ENCODE peak calls at places on chromosomes 7 and 10, in ten cellular contexts. B is Caco-2, G is AG04450, E is lower lobe of right lung, K is ovary, Q is B cell, M is cardiac muscle cell, O is osteocyte, V is Calu3, S is AG04449. A is an unnamed sample.

GRCh38 chr10:44180321-44181154 is 204.4 kb downstream of the CXCL12 start:
- DNase-seq in B (no peak), Q (no peak), V (no peak), O (no peak), G (peak; percentile 90), S (peak; percentile 73), M (no peak), E (no peak), K (no peak), A (no peak)

GRCh38 chr10:14952851-14953451 is 945 bp downstream of the DCLRE1C start:
- DNase-seq in G (no peak), V (no peak), O (no peak), B (peak; percentile 24), Q (no peak), K (no peak), E (no peak), S (no peak), M (no peak), A (no peak)

GRCh38 chr7:74026406-74027123 is 1.4 kb upstream of the ELN start:
- DNase-seq in K (peak; percentile 90), E (peak; percentile 80), Q (peak; percentile 68), V (peak; percentile 70), B (peak; percentile 78), S (no peak), O (peak; percentile 93), G (no peak), M (peak; percentile 70), A (peak; percentile 89)

GRCh38 chr10:71268247-71268691 is 50.8 kb upstream of the SLC29A3 start:
- DNase-seq in B (peak; percentile 70), M (peak; percentile 68), S (no peak), G (no peak), K (no peak), V (peak; percentile 28), E (no peak), O (no peak), Q (no peak), A (no peak)

GRCh38 chr7:50212666-50213621 is 91.6 kb upstream of the IKZF1 start:
- DNase-seq in B (no peak), S (no peak), V (no peak), G (no peak), O (no peak), E (no peak), K (no peak), Q (peak; percentile 52), M (no peak), A (peak; percentile 57)

GRCh38 chr10:128058746-128059125 is 67.5 kb downstream of the MKI67 start:
- DNase-seq in M (no peak), B (no peak), O (no peak), Q (no peak), V (no peak), K (no peak), G (no peak), S (no peak), E (no peak), A (no peak)

GRCh38 chr10:51892965-51893658 is 193.7 kb upstream of the CSTF2T start:
- DNase-seq in V (peak; percentile 24), M (peak; percentile 6), O (no peak), S (no peak), K (peak; percentile 29), Q (no peak), G (no peak), E (no peak), B (peak; percentile 35), A (no peak)

GRCh38 chr7:71885487-71885886 is 526.7 kb downstream of the CALN1 start:
- DNase-seq in V (no peak), M (no peak), O (no peak), S (no peak), G (no peak), B (no peak), K (no peak), E (no peak), Q (no peak), A (no peak)

GRCh38 chr10:120755771-120756170 is 95.4 kb upstream of the WDR11 start:
- DNase-seq in M (no peak), O (no peak), B (no peak), E (no peak), G (no peak), V (no peak), Q (no peak), K (no peak), S (no peak), A (no peak)

GRCh38 chr10:44822349-44822748 is 88.8 kb upstream of the TMEM72 start:
- DNase-seq in O (no peak), B (no peak), M (no peak), K (no peak), V (no peak), Q (no peak), S (no peak), E (no peak), G (no peak), A (no peak)

GRCh38 chr7:116511552-116512523 is 12.3 kb downstream of the CAV2 start:
- DNase-seq in S (no peak), K (no peak), E (no peak), G (no peak), O (no peak), M (no peak), B (no peak), Q (no peak), V (no peak), A (peak; percentile 60)

GRCh38 chr10:14093735-14094484 is 236.8 kb downstream of the FRMD4A start:
- DNase-seq in Q (no peak), K (no peak), S (no peak), G (peak; percentile 24), O (no peak), E (no peak), V (peak; percentile 14), M (peak; percentile 10), B (peak; percentile 51), A (peak; percentile 31)

GRCh38 chr10:10477859-10478258 is 539.8 kb upstream of the CELF2 start:
- DNase-seq in M (no peak), G (no peak), V (no peak), B (no peak), Q (no peak), S (no peak), K (no peak), O (no peak), E (no peak), A (no peak)

GRCh38 chr7:89064831-89065230 is 269.3 kb upstream of the TEX47 start:
- DNase-seq in G (no peak), M (no peak), S (no peak), V (no peak), E (no peak), K (no peak), Q (no peak), B (no peak), O (no peak), A (no peak)

GRCh38 chr7:123070702-123071286 is 75.3 kb upstream of the TAS2R16 start:
- DNase-seq in V (peak; percentile 18), B (peak; percentile 40), O (no peak), M (peak; percentile 28), K (no peak), E (no peak), G (no peak), S (no peak), Q (no peak), A (peak; percentile 38)
- TF ChIP-seq CTCF in V (no peak), B (peak; percentile 63), O (peak; percentile 35), M (peak; percentile 18), K (no peak), E (no peak), G (no peak), S (no peak), Q (no peak), A (peak; percentile 28)

GRCh38 chr10:22103701-22104100 is 100.2 kb upstream of the DNAJC1 start:
- DNase-seq in V (no peak), G (no peak), O (no peak), M (no peak), B (peak; percentile 16), K (no peak), E (no peak), S (no peak), Q (no peak), A (peak; percentile 27)
- TF ChIP-seq CTCF in V (no peak), G (peak; percentile 15), O (peak; percentile 46), M (peak; percentile 44), B (peak; percentile 48), K (no peak), E (peak; percentile 19), S (no peak), Q (peak; percentile 47), A (no peak)

GRCh38 chr10:111856631-111857030 is 326.9 kb downstream of the GPAM start:
- DNase-seq in Q (no peak), O (no peak), S (no peak), G (no peak), V (no peak), M (peak; percentile 2), B (peak; percentile 12), K (no peak), E (no peak), A (no peak)
- TF ChIP-seq CTCF in Q (no peak), O (no peak), S (no peak), G (no peak), V (no peak), M (no peak), B (peak; percentile 48), K (no peak), E (peak; percentile 12), A (no peak)

GRCh38 chr10:124114696-124115095 is 21.3 kb upstream of the CHST15 start:
- DNase-seq in K (no peak), V (no peak), M (no peak), G (no peak), E (no peak), Q (no peak), B (no peak), S (no peak), O (no peak), A (no peak)

GRCh38 chr10:124117879-124118278 is 24.5 kb upstream of the CHST15 start:
- DNase-seq in O (no peak), M (no peak), Q (no peak), E (no peak), S (no peak), K (no peak), G (no peak), V (no peak), B (no peak), A (no peak)

GRCh38 chr10:124117511-124117785 is 24.1 kb upstream of the CHST15 start:
- DNase-seq in B (no peak), G (no peak), K (no peak), Q (no peak), V (no peak), E (no peak), O (no peak), M (no peak), S (no peak), A (no peak)

GRCh38 chr10:124119216-124119615 is 25.8 kb upstream of the CHST15 start:
- DNase-seq in M (no peak), B (no peak), Q (no peak), O (no peak), V (no peak), K (no peak), E (no peak), S (no peak), G (no peak), A (no peak)

DNA sequence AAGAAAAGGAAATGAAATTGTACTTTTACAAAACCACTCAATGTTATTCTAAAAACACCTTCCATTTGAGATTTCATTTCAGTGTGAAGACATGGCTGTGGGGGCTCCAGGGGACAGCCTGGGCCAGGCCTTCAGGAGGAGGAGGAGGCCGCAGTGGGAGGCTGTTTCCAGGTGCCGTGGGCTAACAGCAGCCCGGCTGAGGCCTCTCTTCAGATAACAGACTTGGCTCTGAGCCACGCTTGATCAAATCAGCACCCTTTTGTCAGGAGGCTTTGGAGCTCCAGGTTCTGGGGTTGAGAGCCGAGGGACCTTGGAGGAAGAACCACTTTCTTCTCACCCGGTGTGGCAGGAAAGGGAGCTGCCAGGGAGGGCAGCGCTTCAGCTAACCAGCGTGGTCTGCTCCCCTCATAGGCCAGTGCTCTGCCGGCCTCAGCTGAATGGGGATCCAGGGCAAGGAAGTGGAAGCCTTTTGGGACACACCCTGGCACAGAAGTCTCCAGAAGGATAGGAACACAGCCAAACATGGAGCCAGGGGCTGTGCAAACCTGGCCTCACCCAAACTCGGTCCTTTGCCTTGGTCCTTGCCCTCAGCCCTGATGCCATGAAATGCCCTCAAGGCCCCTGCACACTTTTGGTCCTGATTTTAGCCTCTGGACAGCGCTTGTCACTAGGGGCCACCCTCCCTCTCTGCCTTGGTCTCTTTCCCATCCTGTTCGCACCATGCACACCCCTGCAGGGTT is 23.5 kb upstream of the CHST15 start:
- DNase-seq in O (no peak), M (no peak), K (no peak), G (no peak), Q (no peak), E (no peak), S (no peak), V (no peak), B (no peak), A (no peak)
- TF ChIP-seq CTCF in O (no peak), M (no peak), K (no peak), G (no peak), Q (no peak), E (no peak), S (no peak), V (no peak), B (no peak), A (no peak)